ENCODE peak calls at places on chromosomes 7 and 10, in eight cellular contexts. J, T, D, S, O, P, M and N are unnamed samples.

GRCh38 chr7:42878303-42878702 is 33.6 kb downstream of the C7orf25 start:
- DNase-seq in J (no peak), T (no peak), D (no peak), S (no peak), O (no peak), P (no peak), M (no peak), N (no peak)

GRCh38 chr7:135320277-135320676 is 86.6 kb downstream of the STRA8 start:
- DNase-seq in J (no peak), T (no peak), D (peak; percentile 59), S (no peak), O (peak; percentile 88), P (peak; percentile 94), M (no peak), N (peak; percentile 68)

GRCh38 chr7:116930156-116930913 is 23.0 kb upstream of the ST7 start:
- DNase-seq in J (peak; percentile 39), T (peak; percentile 62), D (peak; percentile 89), S (peak; percentile 60), O (peak; percentile 59), P (peak; percentile 83), M (peak; percentile 74), N (peak; percentile 83)

GRCh38 chr7:102044984-102045673 is 227.7 kb downstream of the CUX1 start:
- DNase-seq in J (no peak), T (no peak), D (peak; percentile 67), S (no peak), O (peak; percentile 89), P (peak; percentile 90), M (no peak), N (no peak)

GRCh38 chr7:11153694-11154093 is 180.0 kb downstream of the PHF14 start:
- DNase-seq in J (no peak), T (no peak), D (no peak), S (no peak), O (no peak), P (no peak), M (no peak), N (peak; percentile 2)

GRCh38 chr10:119113805-119114732 is 10.2 kb downstream of the DENND10 start:
- DNase-seq in J (no peak), T (no peak), D (peak; percentile 82), S (no peak), O (peak; percentile 70), P (no peak), M (no peak), N (no peak)

GRCh38 chr7:151109094-151110048 is 23.1 kb downstream of the AGAP3 start:
- DNase-seq in J (no peak), T (no peak), D (peak; percentile 56), S (no peak), O (no peak), P (no peak), M (no peak), N (no peak)

GRCh38 chr10:97481071-97481470 is 17.2 kb downstream of the MMS19 start:
- DNase-seq in J (no peak), T (no peak), D (no peak), S (no peak), O (no peak), P (no peak), M (no peak), N (no peak)

GRCh38 chr7:107692501-107692900 is 31.9 kb downstream of the SLC26A4 start:
- DNase-seq in J (no peak), T (no peak), D (no peak), S (no peak), O (peak; percentile 69), P (no peak), M (no peak), N (no peak)

GRCh38 chr7:50463035-50463434 is 12.9 kb upstream of the FIGNL1 start:
- DNase-seq in J (no peak), T (no peak), D (no peak), S (no peak), O (no peak), P (no peak), M (no peak), N (no peak)

GRCh38 chr7:149147072-149147729 is at the start of gene ZNF398:
- DNase-seq in J (peak; percentile 90), T (peak; percentile 85), D (peak; percentile 93), S (peak; percentile 86), O (peak; percentile 77), P (peak; percentile 83), M (peak; percentile 84), N (peak; percentile 85)

GRCh38 chr7:107661081-107661864 is 645 bp downstream of the SLC26A4 start:
- DNase-seq in J (peak; percentile 58), T (peak; percentile 19), D (peak; percentile 73), S (no peak), O (peak; percentile 63), P (peak; percentile 73), M (peak; percentile 75), N (peak; percentile 73)

GRCh38 chr10:42475168-42476098 is 162.9 kb downstream of the ZNF33B start:
- DNase-seq in J (no peak), T (no peak), D (no peak), S (no peak), O (no peak), P (peak; percentile 79), M (no peak), N (no peak)

GRCh38 chr7:17021205-17021604 is 139.4 kb upstream of the AGR3 start:
- DNase-seq in J (no peak), T (no peak), D (peak; percentile 39), S (no peak), O (peak; percentile 84), P (no peak), M (no peak), N (no peak)

GRCh38 chr10:5894873-5895272 is 4.8 kb downstream of the FBH1 start:
- DNase-seq in J (no peak), T (no peak), D (no peak), S (no peak), O (no peak), P (no peak), M (no peak), N (no peak)

GRCh38 chr10:13139150-13139549 is 22.2 kb upstream of the MCM10 start:
- DNase-seq in J (no peak), T (no peak), D (no peak), S (no peak), O (no peak), P (no peak), M (no peak), N (no peak)
- H3K36me3 ChIP-seq in J (peaks cover 11% of the 10 kb centered on the region), T (peaks cover 73% of the 10 kb centered on the region), D (no peaks in the 10 kb centered on the region), S (peaks cover 44% of the 10 kb centered on the region), O (peaks cover 11% of the 10 kb centered on the region), P (no peaks in the 10 kb centered on the region), M (peaks cover 91% of the 10 kb centered on the region), N (no peaks in the 10 kb centered on the region)

GRCh38 chr10:100715445-100716385 is 29.7 kb upstream of the PAX2 start:
- DNase-seq in J (no peak), T (no peak), D (no peak), S (no peak), O (no peak), P (no peak), M (no peak), N (no peak)

GRCh38 chr10:100714566-100714950 is 30.8 kb upstream of the PAX2 start:
- DNase-seq in J (no peak), T (no peak), D (no peak), S (no peak), O (no peak), P (no peak), M (no peak), N (no peak)

GRCh38 chr10:100713859-100714565 is 31.4 kb upstream of the PAX2 start:
- DNase-seq in J (no peak), T (no peak), D (no peak), S (no peak), O (no peak), P (no peak), M (no peak), N (no peak)

GRCh38 chr10:100715101-100715444 is 30.3 kb upstream of the PAX2 start:
- DNase-seq in J (no peak), T (no peak), D (no peak), S (no peak), O (no peak), P (no peak), M (no peak), N (no peak)

GRCh38 chr10:100713049-100713858 is 32.1 kb upstream of the PAX2 start:
- DNase-seq in J (no peak), T (no peak), D (no peak), S (no peak), O (no peak), P (peak; percentile 36), M (no peak), N (no peak)
- H3K4me3 ChIP-seq in J (no peak overlapping the region), T (no peak overlapping the region), D (no peak overlapping the region), S (no peak overlapping the region), O (no peak overlapping the region), P (peak overlapping the region; percentile 53), M (no peak overlapping the region), N (no peak overlapping the region)

GRCh38 chr7:99386584-99387238 is 12.2 kb downstream of the ARPC1B start:
- DNase-seq in J (no peak), T (peak; percentile 58), D (no peak), S (peak; percentile 46), O (no peak), P (peak; percentile 43), M (peak; percentile 69), N (peak; percentile 41)
- H3K36me3 ChIP-seq in J (peaks cover 59% of the 10 kb centered on the region), T (peaks cover 64% of the 10 kb centered on the region), D (no peaks in the 10 kb centered on the region), S (peaks cover 51% of the 10 kb centered on the region), O (peaks cover 39% of the 10 kb centered on the region), P (no peaks in the 10 kb centered on the region), M (peaks cover 60% of the 10 kb centered on the region), N (no peaks in the 10 kb centered on the region)

GRCh38 chr7:44488955-44489354 is 1.5 kb downstream of the NUDCD3 start:
- DNase-seq in J (no peak), T (no peak), D (no peak), S (no peak), O (no peak), P (no peak), M (no peak), N (no peak)

GRCh38 chr7:44489955-44490350 is 505 bp downstream of the NUDCD3 start:
- DNase-seq in J (no peak), T (peak; percentile 78), D (peak; percentile 36), S (no peak), O (no peak), P (no peak), M (peak; percentile 82), N (peak; percentile 59)

GRCh38 chr7:44491229-44491628 is 771 bp upstream of the NUDCD3 start:
- DNase-seq in J (no peak), T (no peak), D (no peak), S (no peak), O (no peak), P (no peak), M (no peak), N (no peak)

GRCh38 chr7:44486693-44487092 is 3.8 kb downstream of the NUDCD3 start:
- DNase-seq in J (no peak), T (no peak), D (peak; percentile 51), S (no peak), O (peak; percentile 37), P (no peak), M (peak; percentile 34), N (no peak)

DNA sequence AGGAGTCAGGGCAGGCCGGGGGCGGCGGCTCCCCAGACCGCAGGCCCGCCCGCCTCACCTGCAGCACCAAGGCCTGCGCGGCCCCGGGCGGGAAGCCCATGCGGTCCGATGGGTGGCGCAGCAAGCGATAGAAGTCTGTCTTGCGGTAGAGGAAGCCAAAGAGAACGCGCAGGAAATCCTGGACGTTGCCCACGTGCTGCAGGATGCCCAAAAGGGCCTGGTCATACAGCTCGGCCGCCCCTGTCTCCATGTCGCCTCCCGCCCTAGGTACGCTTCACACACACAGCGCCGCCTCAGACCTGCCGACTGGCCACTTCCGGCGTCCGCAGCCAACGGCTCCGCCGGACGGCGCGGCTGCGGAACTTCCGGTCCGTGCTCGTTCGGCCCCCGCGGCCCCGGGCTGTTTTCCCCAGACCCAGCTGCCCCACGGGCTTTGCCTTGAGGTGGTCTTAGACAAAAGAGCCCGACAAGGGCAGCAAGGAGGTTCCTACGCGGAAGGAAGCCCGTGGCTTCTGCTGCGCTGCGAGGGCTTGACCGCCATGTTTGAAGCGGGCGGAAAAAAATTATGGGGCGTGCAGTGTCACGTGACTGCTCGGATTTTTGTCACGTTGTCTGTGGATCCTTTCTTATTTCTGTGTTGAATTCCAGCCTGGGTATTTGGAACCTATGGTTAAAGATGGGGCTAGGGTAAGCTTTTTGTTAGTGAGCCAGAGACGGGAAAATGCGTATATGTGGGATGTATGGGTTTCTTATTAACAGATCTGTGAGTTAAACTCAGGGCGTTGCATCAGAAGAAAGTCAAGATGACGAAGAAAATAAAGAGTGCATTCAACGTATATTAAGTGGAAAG is at the start of gene NUDCD3:
- DNase-seq in J (peak; percentile 93), T (peak; percentile 85), D (peak; percentile 92), S (peak; percentile 83), O (peak; percentile 83), P (peak; percentile 87), M (peak; percentile 92), N (peak; percentile 86)
- H3K4me3 ChIP-seq in J (peak within 1 kb of the TSS; percentile 94), T (peak within 1 kb of the TSS; percentile 92), D (peak within 1 kb of the TSS; percentile 86), S (peak within 1 kb of the TSS; percentile 65), O (peak within 1 kb of the TSS; percentile 78), P (peak within 1 kb of the TSS; percentile 79), M (peak within 1 kb of the TSS; percentile 88), N (peak within 1 kb of the TSS; percentile 93)